ENCODE peak calls at places on chromosomes 11 and 22, in four cellular contexts. One of them, this sample, is unnamed.

GRCh38 chr22:46057206-46057605 is 80.2 kb upstream of the WNT7B start:
- DNase-seq in GM12878: no peak
- DNase-seq in K562: no peak
- DNase-seq in HepG2: no peak
- DNase-seq in this sample: peak; percentile 5

GRCh38 chr11:85768473-85769146 is 42.3 kb downstream of the SYTL2 start:
- DNase-seq in GM12878: no peak
- DNase-seq in K562: no peak
- DNase-seq in HepG2: no peak
- DNase-seq in this sample: no peak

GRCh38 chr11:43790444-43790794 is 90.2 kb upstream of the ALKBH3 start:
- DNase-seq in K562: no peak
- DNase-seq in HepG2: no peak
- DNase-seq in GM12878: no peak
- DNase-seq in this sample: no peak

GRCh38 chr11:120115272-120116000 is 22.5 kb downstream of the TRIM29 start:
- DNase-seq in K562: peak; percentile 37
- DNase-seq in GM12878: no peak
- DNase-seq in HepG2: no peak
- DNase-seq in this sample: peak; percentile 36

GRCh38 chr11:3200388-3201111 is 18.1 kb downstream of the MRGPRG start:
- DNase-seq in K562: no peak
- DNase-seq in HepG2: no peak
- DNase-seq in GM12878: no peak
- DNase-seq in this sample: no peak

GRCh38 chr11:100827934-100828661 is 141.0 kb downstream of the ARHGAP42 start:
- DNase-seq in K562: peak; percentile 30
- DNase-seq in GM12878: peak; percentile 32
- DNase-seq in HepG2: peak; percentile 80
- DNase-seq in this sample: no peak

GRCh38 chr22:31983911-31984661 is 39.8 kb downstream of the YWHAH start:
- DNase-seq in GM12878: no peak
- DNase-seq in HepG2: no peak
- DNase-seq in K562: no peak
- DNase-seq in this sample: no peak

GRCh38 chr11:115164774-115165173 is 339.4 kb downstream of the CADM1 start:
- DNase-seq in GM12878: no peak
- DNase-seq in K562: no peak
- DNase-seq in HepG2: no peak
- DNase-seq in this sample: peak; percentile 43

GRCh38 chr11:113796663-113797259 is 17.2 kb downstream of the CLDN25 start:
- DNase-seq in HepG2: peak; percentile 39
- DNase-seq in K562: peak; percentile 60
- DNase-seq in GM12878: no peak
- DNase-seq in this sample: no peak

GRCh38 chr11:16759857-16760256 is 21.4 kb downstream of the C11orf58 start:
- DNase-seq in K562: no peak
- DNase-seq in GM12878: no peak
- DNase-seq in HepG2: no peak
- DNase-seq in this sample: no peak

GRCh38 chr22:31241936-31242335 is 29.8 kb downstream of the LIMK2 start:
- DNase-seq in HepG2: no peak
- DNase-seq in GM12878: no peak
- DNase-seq in K562: no peak
- DNase-seq in this sample: no peak

GRCh38 chr11:66136752-66137123 is 66.7 kb downstream of the PACS1 start:
- DNase-seq in HepG2: peak; percentile 37
- DNase-seq in K562: no peak
- DNase-seq in GM12878: no peak
- DNase-seq in this sample: no peak

GRCh38 chr22:44151661-44152060 is 29.1 kb upstream of the PARVG start:
- DNase-seq in GM12878: no peak
- DNase-seq in K562: no peak
- DNase-seq in HepG2: no peak
- DNase-seq in this sample: no peak

GRCh38 chr11:35390737-35391682 is 28.3 kb downstream of the SLC1A2 start:
- DNase-seq in K562: peak; percentile 10
- DNase-seq in HepG2: peak; percentile 78
- DNase-seq in GM12878: peak; percentile 82
- DNase-seq in this sample: no peak

GRCh38 chr11:69295995-69296889 is 2.3 kb downstream of the MYEOV start:
- DNase-seq in GM12878: no peak
- DNase-seq in K562: peak; percentile 53
- DNase-seq in HepG2: peak; percentile 80
- DNase-seq in this sample: no peak

GRCh38 chr11:77152846-77153245 is 24.8 kb downstream of the MYO7A start:
- DNase-seq in K562: no peak
- DNase-seq in GM12878: no peak
- DNase-seq in HepG2: no peak
- DNase-seq in this sample: no peak

GRCh38 chr11:704189-704798 is 1.7 kb upstream of the EPS8L2 start:
- DNase-seq in HepG2: no peak
- DNase-seq in GM12878: no peak
- DNase-seq in K562: no peak
- DNase-seq in this sample: no peak

GRCh38 chr11:62081378-62082291 is 42.2 kb upstream of the INCENP start:
- DNase-seq in GM12878: peak; percentile 8
- DNase-seq in K562: peak; percentile 77
- DNase-seq in HepG2: peak; percentile 46
- DNase-seq in this sample: peak; percentile 89

GRCh38 chr11:706439-706956 is 467 bp downstream of the EPS8L2 start:
- DNase-seq in K562: no peak
- DNase-seq in HepG2: no peak
- DNase-seq in GM12878: no peak
- DNase-seq in this sample: no peak

GRCh38 chr11:117725048-117725734 is 71.8 kb downstream of the DSCAML1 start:
- DNase-seq in GM12878: no peak
- DNase-seq in HepG2: no peak
- DNase-seq in K562: no peak
- DNase-seq in this sample: no peak

GRCh38 chr11:61688368-61689163 is 8.4 kb downstream of the DAGLA start:
- DNase-seq in HepG2: no peak
- DNase-seq in K562: no peak
- DNase-seq in GM12878: no peak
- DNase-seq in this sample: no peak

GRCh38 chr11:45432100-45432499 is 146.0 kb upstream of the SYT13 start:
- DNase-seq in GM12878: no peak
- DNase-seq in HepG2: no peak
- DNase-seq in K562: no peak
- DNase-seq in this sample: no peak

DNA sequence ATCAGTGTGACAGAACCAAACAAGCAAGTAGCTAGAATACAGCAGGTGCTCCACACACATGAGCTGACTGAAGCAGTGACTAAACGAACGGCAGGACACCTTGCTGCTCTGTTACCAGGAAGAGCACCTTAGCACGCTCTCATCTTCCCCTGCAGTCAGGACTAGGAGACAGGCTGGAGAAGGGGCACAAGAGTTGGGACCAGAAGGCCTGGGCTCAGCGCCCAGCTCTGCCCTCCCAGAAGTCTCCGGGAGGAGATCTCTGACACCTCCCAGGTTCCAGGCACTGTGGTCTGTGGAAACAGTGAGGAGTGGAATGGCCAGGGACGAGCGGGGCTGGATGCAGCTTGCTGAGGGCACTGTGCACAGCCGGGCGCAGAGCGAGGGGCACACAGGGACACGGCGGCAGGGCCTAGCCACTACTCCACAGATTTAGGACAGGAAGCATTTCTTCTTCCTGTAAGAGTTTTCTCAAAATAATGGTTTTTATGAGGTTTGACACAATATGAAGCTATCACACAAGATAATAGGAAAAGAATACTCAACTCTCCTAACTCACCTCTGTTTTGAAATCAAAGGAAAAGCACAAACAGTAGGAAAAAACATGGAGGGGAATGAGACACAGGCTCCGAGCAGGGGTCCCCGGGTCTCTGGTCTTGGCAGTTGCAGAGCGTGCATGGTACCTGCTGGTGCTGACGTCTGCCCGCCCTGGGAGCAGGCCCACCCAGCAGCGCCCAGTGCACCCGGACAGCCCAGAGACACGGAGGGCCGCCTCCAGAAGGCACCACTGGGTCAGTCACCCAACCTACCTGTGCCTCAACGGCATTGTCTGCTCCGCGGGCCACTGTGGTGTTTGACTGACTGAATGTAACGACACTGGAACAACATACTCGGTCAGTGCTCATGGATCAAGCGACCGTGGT is 67.6 kb downstream of the NCAPD3 start:
- DNase-seq in GM12878: no peak
- DNase-seq in HepG2: no peak
- DNase-seq in K562: no peak
- DNase-seq in this sample: no peak
- TF ChIP-seq TCF7 in GM12878: no peak
- TF ChIP-seq TCF7 in HepG2: no peak
- TF ChIP-seq TCF7 in K562: no peak
- TF ChIP-seq TCF7 in this sample: no peak

DNA sequence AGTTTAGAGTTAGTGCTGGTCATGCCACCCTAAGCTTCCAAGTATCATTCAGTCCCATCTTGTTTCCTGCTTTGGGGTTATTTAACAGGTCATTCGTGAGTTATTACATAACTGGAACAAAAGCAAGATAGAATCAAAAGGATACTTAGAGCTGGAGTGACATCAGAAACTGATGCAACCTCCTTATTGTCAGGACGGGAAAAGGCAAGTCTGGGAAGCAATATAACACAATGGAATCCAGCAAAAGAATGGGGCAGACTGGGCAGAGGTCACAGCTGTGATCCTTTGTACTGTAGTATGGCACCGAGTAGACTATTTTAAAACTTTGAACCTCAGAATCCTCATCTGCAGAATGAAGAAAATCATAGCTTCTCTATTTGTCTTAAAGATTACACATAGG is 4.4 kb upstream of the PRSS23 start:
- DNase-seq in GM12878: no peak
- DNase-seq in K562: no peak
- DNase-seq in HepG2: no peak
- DNase-seq in this sample: no peak
- TF ChIP-seq ATF2 in GM12878: no peak
- TF ChIP-seq ATF2 in K562: no peak
- TF ChIP-seq ATF2 in HepG2: no peak
- TF ChIP-seq ATF2 in this sample: no peak

DNA sequence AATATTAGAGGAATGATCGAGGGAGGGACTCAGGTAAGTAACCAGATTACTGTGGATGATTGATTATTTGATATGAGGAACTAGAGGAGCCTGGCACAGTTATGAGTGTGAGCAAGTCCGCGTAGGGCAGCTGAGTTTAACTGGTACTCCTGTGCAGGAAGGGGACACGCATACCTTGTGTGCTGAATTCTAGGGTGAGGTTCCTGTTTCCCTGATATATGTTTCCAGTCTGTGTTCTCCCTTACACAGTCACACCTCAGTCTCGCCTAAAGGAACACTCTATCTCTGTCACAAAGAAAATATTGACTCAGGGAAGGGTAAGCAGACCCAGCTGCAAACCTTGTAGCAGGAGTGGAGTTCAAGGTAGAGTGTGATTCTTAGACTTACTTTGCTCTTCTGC is 17.4 kb downstream of the SGSM3 start:
- DNase-seq in HepG2: peak; percentile 55
- DNase-seq in K562: no peak
- DNase-seq in GM12878: no peak
- DNase-seq in this sample: no peak
- TF ChIP-seq TCF7 in HepG2: no peak
- TF ChIP-seq TCF7 in K562: no peak
- TF ChIP-seq TCF7 in GM12878: no peak
- TF ChIP-seq TCF7 in this sample: no peak

GRCh38 chr11:7486731-7487130 is 1.4 kb downstream of the OLFML1 start:
- DNase-seq in GM12878: no peak
- DNase-seq in HepG2: no peak
- DNase-seq in K562: no peak
- DNase-seq in this sample: no peak
- TF ChIP-seq ATF2 in GM12878: no peak
- TF ChIP-seq ATF2 in HepG2: no peak
- TF ChIP-seq ATF2 in K562: no peak
- TF ChIP-seq ATF2 in this sample: no peak

GRCh38 chr22:25281675-25282345 is 62.4 kb downstream of the CRYBB2 start:
- DNase-seq in GM12878: no peak
- DNase-seq in K562: no peak
- DNase-seq in HepG2: no peak
- DNase-seq in this sample: no peak
- TF ChIP-seq TCF7 in GM12878: no peak
- TF ChIP-seq TCF7 in K562: no peak
- TF ChIP-seq TCF7 in HepG2: no peak
- TF ChIP-seq TCF7 in this sample: no peak

GRCh38 chr11:59401262-59401552 is 25.0 kb downstream of the OR5A2 start:
- DNase-seq in K562: no peak
- DNase-seq in HepG2: no peak
- DNase-seq in GM12878: no peak
- DNase-seq in this sample: no peak
- TF ChIP-seq ATF2 in K562: no peak
- TF ChIP-seq ATF2 in HepG2: no peak
- TF ChIP-seq ATF2 in GM12878: no peak
- TF ChIP-seq ATF2 in this sample: no peak